ENCODE peak calls at places on chromosome 12, in four cellular contexts. B is HAP-1, Y is NT2/D1, R is mesenchymal stem cell. Q is an unnamed sample. For H3K4me1, the result is how much of the 10 kb centered on the place peaks cover.

GRCh38 chr12:7032990-7033389 is 14.7 kb upstream of the LPCAT3 start:
- DNase-seq in R (no peak), Y (no peak), B (no peak), Q (no peak)

GRCh38 chr12:113333877-113334785 is 778 bp downstream of the SLC8B1 start:
- DNase-seq in B (peak), Y (no peak), R (no peak), Q (peak)

GRCh38 chr12:4383304-4383865 is 3.9 kb upstream of the FGF23 start:
- DNase-seq in R (no peak), B (peak), Y (peak), Q (no peak)

GRCh38 chr12:18849080-18849479 is 111.2 kb downstream of the CAPZA3 start:
- DNase-seq in B (no peak), Y (no peak), R (peak), Q (no peak)

GRCh38 chr12:57476162-57476992 is 3.3 kb downstream of the ARHGAP9 start:
- DNase-seq in R (no peak), B (no peak), Y (no peak), Q (no peak)

GRCh38 chr12:78698747-78699146 is 165.8 kb upstream of the SYT1 start:
- DNase-seq in B (no peak), R (peak), Y (no peak), Q (no peak)

GRCh38 chr12:106074361-106074705 is 64.4 kb downstream of the NUAK1 start:
- DNase-seq in B (no peak), R (no peak), Y (peak), Q (no peak)

GRCh38 chr12:89328483-89329030 is 23.7 kb downstream of the DUSP6 start:
- DNase-seq in R (no peak), Y (no peak), B (no peak), Q (no peak)

GRCh38 chr12:50261654-50262053 is 21.7 kb downstream of the LIMA1 start:
- DNase-seq in B (no peak), Y (no peak), R (no peak), Q (no peak)

DNA sequence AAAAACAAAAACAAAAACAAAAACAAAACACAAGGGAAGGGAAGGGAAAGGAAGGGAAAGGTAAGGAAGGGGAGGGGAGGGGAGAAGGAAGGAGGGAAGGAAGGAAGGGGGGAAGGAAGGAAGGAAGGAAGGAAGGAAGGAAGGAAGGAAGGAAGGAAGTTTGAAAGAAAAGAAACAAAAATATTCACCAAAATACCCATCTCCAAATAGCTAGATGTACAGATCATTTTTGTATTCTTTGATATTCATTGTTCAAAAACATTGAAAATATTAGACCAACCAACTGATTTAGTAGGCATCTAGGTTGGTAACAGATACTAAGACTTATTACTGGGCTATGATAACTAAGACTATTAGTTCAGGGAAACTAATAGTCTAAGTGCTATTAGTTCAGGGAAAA is 39.1 kb upstream of the USP15 start:
- DNase-seq in R (no peak), Y (no peak), B (no peak), Q (no peak)
- H3K4me1 ChIP-seq in R (under half), Y (under half), B (under half), Q (under half)

DNA sequence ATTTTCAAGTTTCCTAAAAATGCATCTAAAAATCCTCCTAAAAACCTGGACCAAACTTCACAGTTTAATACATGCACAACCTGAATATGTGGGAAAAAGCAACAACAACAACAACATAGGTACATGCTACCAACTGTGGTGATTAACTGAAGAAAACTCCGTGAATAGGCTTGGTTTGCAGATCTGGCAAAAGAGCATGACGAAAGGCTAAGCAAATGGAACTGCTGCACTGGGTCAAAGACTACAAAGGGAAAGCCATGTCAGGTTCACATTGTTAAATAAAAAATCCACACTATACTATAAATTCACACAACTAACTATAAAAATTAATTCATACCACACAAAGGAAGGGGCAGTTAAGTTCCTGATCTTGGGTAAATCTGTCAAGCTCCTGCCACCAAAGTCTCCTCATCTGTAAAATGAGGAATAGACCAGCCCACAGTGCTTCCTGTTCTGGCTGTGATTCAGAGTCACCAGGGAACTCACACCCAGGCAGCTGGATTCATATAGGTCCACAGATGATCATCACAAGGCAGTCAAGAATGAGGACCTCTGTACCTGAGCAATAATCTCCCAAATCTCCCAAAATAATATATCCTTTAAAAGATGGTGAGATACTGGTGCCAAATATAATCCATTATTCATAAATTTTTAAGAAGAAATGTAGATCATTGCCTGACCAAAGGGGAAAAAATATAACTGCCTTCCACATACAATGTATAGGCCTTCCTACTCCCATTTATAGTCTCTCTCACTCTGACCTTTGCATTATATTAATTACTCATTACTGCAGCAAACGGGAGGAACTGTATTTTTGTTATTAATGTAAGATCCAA is 7.0 kb downstream of the CORO1C start:
- DNase-seq in B (no peak), R (peak), Y (no peak), Q (no peak)
- H3K4me1 ChIP-seq in B (under half), R (under half), Y (under half), Q (half or more)

GRCh38 chr12:47705239-47705570 is 625 bp downstream of the RPAP3 start:
- DNase-seq in R (no peak), Y (no peak), B (no peak), Q (no peak)
- H3K4me1 ChIP-seq in R (under half), Y (under half), B (under half), Q (under half)

DNA sequence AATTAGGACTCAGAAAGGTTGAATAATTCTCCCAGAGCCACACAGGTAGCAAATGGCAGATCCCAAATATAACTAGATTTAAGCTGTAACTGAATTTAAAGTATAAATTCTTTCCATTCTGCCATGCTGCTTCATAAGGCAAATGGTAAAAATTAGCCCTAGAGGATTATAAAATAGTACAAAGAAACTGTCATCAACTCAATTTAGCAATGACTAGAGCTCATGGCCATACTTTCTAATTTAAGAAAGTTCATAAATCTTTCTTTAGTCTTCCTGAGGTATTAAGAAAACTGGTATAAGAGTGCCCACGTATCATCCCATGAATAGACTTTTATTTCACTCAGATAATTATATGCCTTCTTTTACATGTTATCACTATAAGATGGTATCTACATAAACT is 34.8 kb downstream of the MED13L start:
- DNase-seq in Y (no peak), B (no peak), R (no peak), Q (no peak)
- H3K4me1 ChIP-seq in Y (under half), B (under half), R (under half), Q (half or more)

GRCh38 chr12:71872401-71872800 is 32.8 kb downstream of the TBC1D15 start:
- DNase-seq in Y (no peak), B (no peak), R (no peak), Q (no peak)
- H3K4me1 ChIP-seq in Y (under half), B (under half), R (under half), Q (under half)

DNA sequence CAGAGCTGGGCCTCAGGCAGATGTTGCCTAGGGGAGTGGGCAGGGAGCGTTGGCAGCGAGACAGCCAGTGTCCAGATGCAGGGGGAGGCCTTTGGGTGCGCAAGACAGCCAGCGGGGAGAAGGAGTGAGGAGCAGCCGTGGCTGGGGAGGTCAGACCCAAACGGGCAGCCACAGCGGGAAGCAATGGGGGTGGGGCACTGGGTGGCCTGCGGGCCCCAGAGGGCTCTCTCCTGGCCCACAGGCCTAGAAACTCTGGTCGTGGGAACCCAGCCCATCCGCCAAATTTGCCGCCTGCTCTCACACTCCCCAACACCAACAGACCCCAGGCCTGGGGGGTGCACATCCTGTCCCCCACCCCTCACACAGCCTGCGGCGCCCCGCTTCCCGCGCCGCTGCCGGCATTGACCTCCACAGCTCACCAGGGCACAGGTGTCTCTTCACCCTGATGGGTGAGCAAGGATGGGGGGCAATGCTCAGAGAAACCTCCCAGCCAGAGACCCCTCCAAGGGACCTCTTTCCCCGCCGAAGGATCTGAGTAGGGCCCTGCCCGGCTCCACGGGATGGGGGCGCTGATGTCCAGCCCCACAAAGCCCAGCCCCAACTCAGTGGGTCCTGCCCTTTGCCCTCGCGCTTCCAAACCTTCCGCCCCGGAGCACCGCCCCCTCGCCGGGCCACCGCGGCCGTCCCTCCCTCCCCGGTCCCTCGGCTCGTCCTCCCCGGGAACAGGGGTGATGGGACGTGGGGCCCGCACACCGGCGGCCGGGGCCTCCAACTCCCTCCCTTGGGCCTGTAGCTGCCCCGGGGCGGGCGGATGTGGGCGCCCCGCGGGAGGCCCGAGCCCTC is 781 bp downstream of the HDAC7 start:
- DNase-seq in Y (no peak), R (peak), B (peak), Q (peak)
- H3K4me1 ChIP-seq in Y (under half), R (under half), B (under half), Q (half or more)

DNA sequence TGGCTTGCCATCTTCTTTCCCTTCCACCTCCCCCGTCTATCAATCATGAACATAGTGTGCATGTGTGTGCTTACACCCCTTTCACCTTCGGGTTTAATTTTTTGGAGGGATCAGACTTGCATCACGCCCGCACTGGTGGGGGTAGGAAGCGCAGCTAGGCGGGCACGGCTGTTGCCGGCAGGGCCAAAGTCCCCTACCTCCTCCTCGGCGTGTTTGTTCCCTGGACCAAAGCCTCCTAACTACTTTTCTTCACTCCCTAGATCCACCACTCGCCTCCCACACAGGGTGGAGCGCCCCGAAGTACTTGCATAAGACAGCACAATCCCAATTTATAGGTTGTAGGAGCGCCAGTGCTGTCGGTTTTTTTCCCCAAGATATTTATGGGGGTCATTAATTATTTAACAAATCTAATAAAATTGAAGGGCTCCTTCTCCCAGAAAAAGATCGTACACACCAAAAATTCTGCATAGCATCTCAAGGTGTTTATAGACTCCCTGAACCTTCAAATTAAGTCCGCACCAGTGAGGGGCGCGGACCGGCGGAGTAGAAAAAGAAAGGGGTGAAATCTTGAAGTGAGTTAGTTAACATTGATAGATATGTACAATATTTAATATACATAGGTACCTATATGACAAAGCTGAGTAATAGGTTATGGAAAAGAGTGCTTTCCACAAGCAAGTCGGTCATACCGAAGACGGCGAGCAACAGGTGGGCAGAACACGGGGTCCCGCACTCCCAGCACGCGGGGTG is 714 bp downstream of the PKP2 start:
- DNase-seq in R (peak), B (peak), Y (no peak), Q (no peak)
- H3K4me1 ChIP-seq in R (under half), B (under half), Y (under half), Q (under half)

DNA sequence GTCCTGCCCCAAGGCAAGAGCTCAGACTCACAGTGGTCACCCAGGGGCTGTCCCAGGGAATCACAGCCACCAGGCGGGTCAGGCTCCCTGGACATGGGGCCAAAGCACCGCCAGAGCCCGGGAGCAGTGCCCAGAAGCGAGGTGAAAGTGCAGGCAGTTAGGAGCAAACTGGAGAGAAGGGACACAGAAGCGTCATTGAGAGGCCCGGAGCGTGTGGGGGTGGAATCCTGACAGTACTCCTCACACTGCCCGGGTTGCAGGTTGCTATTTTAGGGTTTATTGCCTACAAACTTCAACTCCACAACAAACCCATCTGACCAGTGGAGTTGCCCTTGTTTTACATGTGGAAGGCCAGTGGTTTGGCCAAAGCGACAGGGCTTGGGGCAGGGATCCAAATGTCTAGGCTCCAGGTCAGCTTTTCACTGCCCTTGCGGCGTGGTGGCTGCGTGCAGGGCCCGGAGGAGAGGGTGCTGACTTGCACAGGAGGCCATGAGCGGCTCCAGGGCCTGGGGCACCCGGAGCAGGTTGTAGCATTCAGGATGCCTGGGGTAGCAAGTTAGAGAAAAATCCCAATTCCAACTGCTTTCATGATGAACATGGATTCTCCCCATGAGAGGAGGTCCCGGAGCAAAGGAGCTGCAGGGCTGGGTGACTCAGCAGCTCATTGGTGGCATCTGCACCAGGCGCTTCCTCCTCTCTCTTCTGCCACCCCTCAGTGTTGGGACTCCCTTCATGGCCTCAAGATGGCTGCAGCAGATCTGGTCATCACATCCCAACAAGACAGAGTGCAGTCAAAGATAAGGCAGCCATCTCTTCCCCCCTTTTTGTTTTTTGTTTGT is 112.3 kb upstream of the NCOR2 start:
- DNase-seq in B (no peak), R (peak), Y (no peak), Q (peak)
- H3K4me1 ChIP-seq in B (under half), R (half or more), Y (under half), Q (half or more)

GRCh38 chr12:27292718-27293117 is 39.9 kb upstream of the BMAL2 start:
- DNase-seq in R (no peak), Y (no peak), B (no peak), Q (no peak)
- H3K4me1 ChIP-seq in R (under half), Y (under half), B (under half), Q (half or more)

GRCh38 chr12:12217018-12217359 is 49.9 kb downstream of the LRP6 start:
- DNase-seq in R (no peak), B (no peak), Y (no peak), Q (no peak)
- H3K4me1 ChIP-seq in R (under half), B (under half), Y (under half), Q (under half)

Q was measured in adrenal gland.